ENCODE peak calls at places on chromosomes 1 and 21, in ten cellular contexts. F is NCI-H345; Y is cardiac muscle cell; I is HFF-Myc; U is fibroblast of the conjunctiva; E is EL; X is uterus; P is HEK293T; O is amniotic stem cell; S is effector memory CD4-positive, alpha-beta T cell. A is an unnamed sample.

GRCh38 chr1:246971322-246971721 is 36.5 kb downstream of the ZNF695 start:
- DNase-seq in F (peak), Y (peak), I (no peak), U (no peak), E (peak), X (peak), P (no peak), O (no peak), S (no peak), A (peak)

GRCh38 chr21:35257413-35257812 is 208.3 kb upstream of the RUNX1 start:
- DNase-seq in F (peak), Y (no peak), I (peak), U (peak), E (peak), X (peak), P (no peak), O (peak), S (no peak), A (no peak)

GRCh38 chr1:106022312-106022902 is 1034.1 kb upstream of the PRMT6 start:
- DNase-seq in F (no peak), Y (peak), I (no peak), U (no peak), E (no peak), X (no peak), P (no peak), O (no peak), S (no peak), A (no peak)

GRCh38 chr1:232508161-232508661 is 121.7 kb downstream of the SIPA1L2 start:
- DNase-seq in F (peak), Y (no peak), I (no peak), U (no peak), E (no peak), X (no peak), P (no peak), O (no peak), S (no peak), A (peak)

GRCh38 chr1:109929588-109930251 is 19.1 kb downstream of the CSF1 start:
- DNase-seq in F (no peak), Y (no peak), I (no peak), U (no peak), E (no peak), X (no peak), P (no peak), O (no peak), S (no peak), A (no peak)

GRCh38 chr1:38444311-38444710 is 397.7 kb upstream of the POU3F1 start:
- DNase-seq in F (no peak), Y (no peak), I (peak), U (no peak), E (peak), X (no peak), P (no peak), O (no peak), S (no peak), A (no peak)

GRCh38 chr1:55257958-55258357 is 42.8 kb upstream of the USP24 start:
- DNase-seq in F (no peak), Y (no peak), I (no peak), U (no peak), E (no peak), X (no peak), P (no peak), O (no peak), S (peak), A (no peak)

GRCh38 chr1:67377253-67377652 is 52.9 kb downstream of the SERBP1 start:
- DNase-seq in F (no peak), Y (no peak), I (no peak), U (no peak), E (no peak), X (no peak), P (no peak), O (no peak), S (no peak), A (no peak)